ENCODE peak calls at places on chromosomes 3 and 15, in five cellular contexts. S, R, F, V and A are unnamed samples.

GRCh38 chr15:45719490-45719889 is 84.7 kb downstream of the SQOR start:
- DNase-seq in S (peak; percentile 3), R (no peak), F (no peak), V (peak; percentile 29), A (no peak)

GRCh38 chr3:54173371-54173770 is 51.0 kb downstream of the CACNA2D3 start:
- DNase-seq in S (no peak), R (no peak), F (no peak), V (no peak), A (no peak)

GRCh38 chr3:12891985-12892839 is 50.8 kb upstream of the RPL32 start:
- DNase-seq in S (peak; percentile 65), R (peak; percentile 20), F (no peak), V (no peak), A (peak; percentile 66)

GRCh38 chr15:38010390-38010789 is 76.0 kb downstream of the TMCO5A start:
- DNase-seq in S (no peak), R (no peak), F (no peak), V (no peak), A (no peak)

GRCh38 chr3:45984331-45985312 is 11.0 kb downstream of the FYCO1 start:
- DNase-seq in S (no peak), R (no peak), F (no peak), V (no peak), A (no peak)

GRCh38 chr3:65576942-65577341 is 461.8 kb downstream of the MAGI1 start:
- DNase-seq in S (peak; percentile 35), R (no peak), F (no peak), V (no peak), A (no peak)

GRCh38 chr3:13167829-13168228 is 94.6 kb upstream of the IQSEC1 start:
- DNase-seq in S (no peak), R (no peak), F (no peak), V (no peak), A (no peak)

GRCh38 chr15:90807074-90807646 is 61.2 kb upstream of the FURIN start:
- DNase-seq in S (no peak), R (no peak), F (no peak), V (no peak), A (no peak)

GRCh38 chr3:152258448-152259302 is 10.1 kb upstream of the MBNL1 start:
- DNase-seq in S (peak; percentile 94), R (peak; percentile 85), F (peak; percentile 87), V (peak; percentile 57), A (no peak)